ENCODE peak calls at places on chromosome 14, in seven cellular contexts. V is IMR-90, R is H9, W is H1, K is mesendoderm, Y is mesenchymal stem cell, Z is trophoblast cell. C is an unnamed sample.
A peak's percentile ranks its signal among the peaks of the same experiment; 100 is the strongest.

GRCh38 chr14:20278414-20278813 is 27.3 kb downstream of the TTC5 start:
- DNase-seq in V (peak; percentile 23), R (no peak), W (no peak), K (no peak), Y (peak; percentile 16), Z (no peak), C (no peak)

GRCh38 chr14:71141701-71142374 is 234.6 kb downstream of the PCNX1 start:
- DNase-seq in V (peak; percentile 59), R (no peak), W (no peak), K (no peak), Y (peak; percentile 62), Z (no peak), C (no peak)

GRCh38 chr14:98578204-98578603 is 693.8 kb downstream of the BCL11B start:
- DNase-seq in V (no peak), R (no peak), W (no peak), K (no peak), Y (no peak), Z (no peak), C (no peak)

GRCh38 chr14:30874999-30875787 is 834 bp downstream of the COCH start:
- DNase-seq in V (no peak), R (peak; percentile 58), W (peak; percentile 77), K (peak; percentile 53), Y (peak; percentile 11), Z (no peak), C (peak; percentile 12)

GRCh38 chr14:51430079-51430478 is 190.0 kb downstream of the TMX1 start:
- DNase-seq in V (no peak), R (no peak), W (no peak), K (no peak), Y (peak; percentile 15), Z (no peak), C (no peak)

GRCh38 chr14:23539209-23539866 is 12.2 kb downstream of the ZFHX2 start:
- DNase-seq in V (peak; percentile 28), R (peak; percentile 85), W (peak; percentile 79), K (peak; percentile 92), Y (peak; percentile 50), Z (peak; percentile 53), C (peak; percentile 78)

GRCh38 chr14:68794130-68794855 is 1.4 kb upstream of the ZFP36L1 start:
- DNase-seq in V (peak; percentile 95), R (no peak), W (peak; percentile 55), K (peak; percentile 89), Y (peak; percentile 99), Z (peak; percentile 90), C (no peak)

GRCh38 chr14:30620178-30620577 is 1.9 kb upstream of the SCFD1 start:
- DNase-seq in V (peak; percentile 73), R (no peak), W (no peak), K (no peak), Y (peak; percentile 58), Z (peak; percentile 66), C (no peak)

GRCh38 chr14:62209287-62209899 is 447.2 kb downstream of the SNAPC1 start:
- DNase-seq in V (peak; percentile 89), R (no peak), W (no peak), K (no peak), Y (peak; percentile 75), Z (no peak), C (no peak)

GRCh38 chr14:51726166-51726899 is 74.6 kb downstream of the FRMD6 start:
- DNase-seq in V (peak; percentile 55), R (no peak), W (no peak), K (no peak), Y (peak; percentile 25), Z (no peak), C (no peak)

GRCh38 chr14:30223385-30223785 is 295.7 kb upstream of the PRKD1 start:
- DNase-seq in V (peak; percentile 95), R (no peak), W (no peak), K (peak; percentile 54), Y (peak; percentile 86), Z (peak; percentile 93), C (no peak)

GRCh38 chr14:72089625-72090024 is 157.4 kb downstream of the RGS6 start:
- DNase-seq in V (no peak), R (no peak), W (no peak), K (no peak), Y (no peak), Z (no peak), C (no peak)

GRCh38 chr14:68503186-68503825 is 289.6 kb downstream of the ZFP36L1 start:
- DNase-seq in V (no peak), R (no peak), W (no peak), K (peak; percentile 40), Y (no peak), Z (peak; percentile 88), C (no peak)

GRCh38 chr14:106831322-106831720 is 1304.9 kb downstream of the TMEM121 start:
- DNase-seq in V (no peak), R (no peak), W (peak; percentile 47), K (peak; percentile 22), Y (no peak), Z (peak; percentile 4), C (no peak)

GRCh38 chr14:51582437-51582836 is 69.3 kb upstream of the FRMD6 start:
- DNase-seq in V (peak; percentile 31), R (no peak), W (no peak), K (no peak), Y (peak; percentile 33), Z (no peak), C (no peak)

GRCh38 chr14:70097576-70098256 is 91.0 kb downstream of the SLC8A3 start:
- DNase-seq in V (no peak), R (no peak), W (no peak), K (no peak), Y (no peak), Z (no peak), C (no peak)

GRCh38 chr14:64421166-64421565 is 33.0 kb downstream of the MTHFD1 start:
- DNase-seq in V (peak; percentile 73), R (no peak), W (no peak), K (no peak), Y (no peak), Z (peak; percentile 35), C (no peak)

GRCh38 chr14:69316449-69317391 is 56.8 kb downstream of the GALNT16 start:
- DNase-seq in V (peak; percentile 98), R (peak; percentile 34), W (peak; percentile 41), K (peak; percentile 40), Y (peak; percentile 97), Z (peak; percentile 26), C (no peak)

GRCh38 chr14:56422703-56423213 is 156.8 kb upstream of the TMEM260 start:
- DNase-seq in V (peak; percentile 79), R (peak; percentile 36), W (no peak), K (peak; percentile 71), Y (peak; percentile 75), Z (peak; percentile 66), C (peak; percentile 21)

GRCh38 chr14:61452452-61452851 is 131.1 kb downstream of the PRKCH start:
- DNase-seq in V (no peak), R (no peak), W (no peak), K (no peak), Y (no peak), Z (no peak), C (no peak)

GRCh38 chr14:103734081-103734888 is 18.7 kb downstream of the ZFYVE21 start:
- DNase-seq in V (no peak), R (no peak), W (no peak), K (no peak), Y (no peak), Z (no peak), C (no peak)
- H3K23ac ChIP-seq in V (no peak overlapping the region), R (no peak overlapping the region), W (no peak overlapping the region), K (no peak overlapping the region), Y (no peak overlapping the region), Z (no peak overlapping the region), C (no peak overlapping the region)

DNA sequence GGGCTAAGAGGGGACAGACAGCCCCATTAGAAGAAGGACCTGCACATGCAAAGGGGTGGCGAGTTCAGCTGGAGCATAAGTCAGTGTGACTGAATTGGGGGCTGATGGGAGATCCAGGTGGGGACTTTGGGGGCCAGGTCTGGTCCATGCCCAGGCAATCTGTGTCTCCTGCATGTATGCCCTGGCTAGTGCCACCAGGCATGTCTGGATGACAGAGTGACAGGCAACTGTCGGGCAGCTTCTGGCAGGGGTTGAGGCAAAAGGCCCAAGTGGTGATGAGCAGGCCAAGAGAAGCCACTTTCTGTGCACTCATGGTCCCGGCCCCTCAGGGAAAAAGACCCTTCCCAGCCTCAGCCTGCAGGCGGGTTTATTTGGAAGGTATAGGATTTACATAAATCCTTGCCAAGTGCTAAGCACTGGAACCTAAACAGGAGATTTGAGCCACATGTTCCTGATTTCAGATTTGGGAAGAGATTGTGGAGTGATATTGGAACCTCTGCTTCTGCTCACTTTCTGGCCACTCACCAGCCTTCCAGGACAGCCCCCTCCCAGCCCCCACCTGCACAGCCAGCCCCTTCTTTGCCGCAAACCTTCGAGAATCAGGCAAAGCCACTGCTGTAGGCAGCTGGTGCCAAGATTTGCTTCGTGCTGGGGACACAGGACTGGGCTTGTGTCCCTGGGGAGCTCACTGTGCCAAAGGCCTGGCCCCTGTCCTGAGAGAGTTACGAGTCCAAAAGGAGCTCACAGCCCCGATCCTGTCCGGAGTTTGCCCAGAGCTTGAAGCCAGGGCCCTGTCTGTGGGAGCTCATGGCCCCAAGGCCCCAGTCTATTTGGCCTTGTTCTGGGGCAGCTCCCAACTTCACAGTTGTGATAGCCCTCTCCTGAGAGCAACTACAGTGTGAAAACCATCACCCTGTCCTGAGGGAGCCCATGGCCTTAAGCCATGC is 232.5 kb upstream of the RTL1 start:
- DNase-seq in V (no peak), R (no peak), W (no peak), K (no peak), Y (no peak), Z (no peak), C (no peak)
- H3K23ac ChIP-seq in V (no peak overlapping the region), R (no peak overlapping the region), W (no peak overlapping the region), K (no peak overlapping the region), Y (no peak overlapping the region), Z (no peak overlapping the region), C (peak overlapping the region; percentile 77)

GRCh38 chr14:36094963-36095362 is 81.6 kb downstream of the PTCSC3 start:
- DNase-seq in V (no peak), R (no peak), W (no peak), K (no peak), Y (no peak), Z (no peak), C (no peak)
- H3K23ac ChIP-seq in V (no peak overlapping the region), R (no peak overlapping the region), W (no peak overlapping the region), K (no peak overlapping the region), Y (no peak overlapping the region), Z (no peak overlapping the region), C (no peak overlapping the region)

GRCh38 chr14:76081642-76082041 is 70.1 kb upstream of the GPATCH2L start:
- DNase-seq in V (no peak), R (no peak), W (no peak), K (no peak), Y (no peak), Z (no peak), C (no peak)

GRCh38 chr14:76077340-76077739 is 74.4 kb upstream of the GPATCH2L start:
- DNase-seq in V (no peak), R (no peak), W (no peak), K (no peak), Y (no peak), Z (no peak), C (no peak)

GRCh38 chr14:76080471-76080870 is 71.3 kb upstream of the GPATCH2L start:
- DNase-seq in V (no peak), R (no peak), W (no peak), K (no peak), Y (no peak), Z (no peak), C (no peak)

GRCh38 chr14:76080009-76080408 is 71.7 kb upstream of the GPATCH2L start:
- DNase-seq in V (no peak), R (no peak), W (no peak), K (no peak), Y (no peak), Z (no peak), C (peak; percentile 24)

DNA sequence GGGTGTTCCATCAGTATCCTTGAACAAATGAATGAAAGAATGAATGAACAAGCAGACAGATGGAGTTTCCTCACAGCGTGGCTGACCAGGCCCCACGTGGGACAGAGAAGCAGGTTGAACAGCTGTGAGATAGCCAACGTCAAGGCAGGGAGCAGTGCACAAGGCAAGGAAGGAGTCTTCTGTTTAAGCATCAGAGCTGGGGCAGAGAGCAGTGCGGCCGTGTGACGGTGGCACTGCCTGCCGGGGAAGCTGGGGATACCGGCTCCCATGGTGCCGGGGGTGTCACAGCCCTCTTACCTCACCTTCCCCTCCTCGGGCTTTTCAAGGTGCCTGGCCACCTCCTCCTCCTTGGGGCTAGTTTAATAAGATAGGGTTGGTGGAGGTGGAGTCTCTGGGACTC is 73.2 kb upstream of the GPATCH2L start:
- DNase-seq in V (no peak), R (no peak), W (no peak), K (no peak), Y (no peak), Z (no peak), C (no peak)
- H3K23ac ChIP-seq in V (no peak overlapping the region), R (no peak overlapping the region), W (no peak overlapping the region), K (no peak overlapping the region), Y (no peak overlapping the region), Z (no peak overlapping the region), C (no peak overlapping the region)

C was measured in neuronal stem cell.